ENCODE peak calls at places on chromosomes 2 and 18, in five cellular contexts. U, F, H, R and K are unnamed samples.

GRCh38 chr18:62603211-62603610 is 80.4 kb downstream of the ZCCHC2 start:
- DNase-seq in H (no peak), U (no peak), F (no peak), R (no peak), K (no peak)

GRCh38 chr2:23269747-23270146 is 115.2 kb upstream of the KLHL29 start:
- DNase-seq in U (no peak), H (no peak), F (no peak), R (no peak), K (no peak)

GRCh38 chr18:75048776-75049454 is 160.0 kb downstream of the PTGR3 start:
- DNase-seq in U (no peak), F (no peak), H (no peak), R (no peak), K (no peak)

GRCh38 chr18:57533399-57533884 is 53.1 kb downstream of the FECH start:
- DNase-seq in F (no peak), R (no peak), H (no peak), U (no peak), K (no peak)

GRCh38 chr2:128413718-128414341 is 95.2 kb upstream of the HS6ST1 start:
- DNase-seq in H (no peak), F (no peak), U (no peak), R (no peak), K (peak; percentile 11)

GRCh38 chr2:229342376-229342775 is 71.3 kb upstream of the PID1 start:
- DNase-seq in F (peak; percentile 23), R (no peak), U (no peak), H (peak; percentile 31), K (peak; percentile 17)

GRCh38 chr2:44291281-44292248 is 16.3 kb downstream of the SLC3A1 start:
- DNase-seq in U (peak; percentile 21), H (peak; percentile 75), F (peak; percentile 100), R (no peak), K (peak; percentile 18)

GRCh38 chr2:64767670-64768425 is 114.1 kb upstream of the SERTAD2 start:
- DNase-seq in H (peak; percentile 92), F (peak; percentile 80), R (peak; percentile 48), U (peak; percentile 60), K (peak; percentile 88)

GRCh38 chr2:46902465-46902864 is 13.1 kb downstream of the MCFD2 start:
- DNase-seq in F (no peak), H (no peak), R (no peak), U (no peak), K (no peak)

GRCh38 chr2:19146867-19147266 is 211.6 kb downstream of the OSR1 start:
- DNase-seq in R (no peak), F (no peak), H (no peak), U (no peak), K (no peak)

GRCh38 chr2:168518555-168519066 is 62.5 kb downstream of the CERS6 start:
- DNase-seq in F (peak; percentile 73), U (no peak), R (no peak), H (no peak), K (no peak)

GRCh38 chr2:224958873-224959272 is 83.4 kb downstream of the DOCK10 start:
- DNase-seq in F (no peak), H (no peak), R (no peak), U (no peak), K (no peak)

GRCh38 chr2:85769987-85770362 is 16.2 kb downstream of the ATOH8 start:
- DNase-seq in H (no peak), R (no peak), U (no peak), F (no peak), K (peak; percentile 6)

GRCh38 chr2:166184789-166185188 is 57.0 kb upstream of the SCN1A start:
- DNase-seq in F (peak; percentile 93), U (no peak), H (no peak), R (no peak), K (no peak)

GRCh38 chr2:2662847-2663356 is 331.8 kb upstream of the MYT1L start:
- DNase-seq in H (no peak), F (no peak), R (no peak), U (no peak), K (no peak)

GRCh38 chr2:168119519-168120141 is 127.8 kb downstream of the STK39 start:
- DNase-seq in H (no peak), F (peak; percentile 74), R (no peak), U (peak; percentile 37), K (no peak)

GRCh38 chr18:45775241-45775676 is 50.2 kb upstream of the SIGLEC15 start:
- DNase-seq in U (no peak), H (peak; percentile 61), R (no peak), F (peak; percentile 57), K (peak; percentile 81)